ENCODE peak calls at places on chromosomes 11 and 22, in four cellular contexts. S is adipocyte, U is pancreas, G is activated T-cell treated with anti-CD3 and anti-CD28 coated beads for 1 hour. Y is an unnamed sample.
A peak's percentile ranks its signal among the peaks of the same experiment; 100 is the strongest.

GRCh38 chr11:70650075-70650909 is 252.0 kb downstream of the CTTN start:
- DNase-seq in U (peak; percentile 70), S (peak; percentile 80), G (no peak), Y (peak; percentile 60)

GRCh38 chr22:31614781-31615480 is 47.1 kb downstream of the PISD start:
- DNase-seq in S (no peak), U (peak; percentile 75), G (no peak), Y (no peak)

GRCh38 chr11:110891411-110891810 is 179.2 kb upstream of the ARHGAP20 start:
- DNase-seq in G (no peak), U (no peak), S (peak; percentile 83), Y (peak; percentile 86)

GRCh38 chr11:77231800-77232199 is 69.7 kb downstream of the GDPD4 start:
- DNase-seq in U (no peak), G (no peak), S (no peak), Y (no peak)

GRCh38 chr11:69996451-69996850 is 81.7 kb upstream of the ANO1 start:
- DNase-seq in U (no peak), S (no peak), G (no peak), Y (no peak)

GRCh38 chr22:47175151-47175760 is 412.8 kb downstream of the TBC1D22A start:
- DNase-seq in U (no peak), G (no peak), S (no peak), Y (peak; percentile 49)

GRCh38 chr11:14329702-14330101 is 29.3 kb downstream of the RRAS2 start:
- DNase-seq in G (no peak), U (no peak), S (no peak), Y (no peak)

GRCh38 chr11:126544311-126545056 is 189.0 kb downstream of the ST3GAL4 start:
- DNase-seq in U (no peak), G (no peak), S (peak; percentile 13), Y (peak; percentile 12)

GRCh38 chr11:2151500-2152257 is 9.3 kb downstream of the INS start:
- DNase-seq in U (no peak), S (peak; percentile 89), G (peak; percentile 73), Y (peak; percentile 62)

GRCh38 chr22:21714784-21715183 is 20.8 kb downstream of the YPEL1 start:
- DNase-seq in G (no peak), U (no peak), S (peak; percentile 7), Y (no peak)

GRCh38 chr11:19953909-19954308 is 206.4 kb downstream of the DBX1 start:
- DNase-seq in U (no peak), G (no peak), S (peak; percentile 83), Y (peak; percentile 88)

GRCh38 chr22:35648066-35649025 is at the start of gene APOL6:
- DNase-seq in S (peak; percentile 85), G (no peak), U (no peak), Y (peak; percentile 87)

GRCh38 chr11:97746832-97747231 is 1273.9 kb upstream of the CNTN5 start:
- DNase-seq in S (no peak), U (no peak), G (no peak), Y (no peak)

GRCh38 chr11:105070221-105070789 is 25.2 kb upstream of the CARD16 start:
- DNase-seq in S (no peak), G (no peak), U (no peak), Y (no peak)

GRCh38 chr11:70615036-70615875 is 216.9 kb downstream of the CTTN start:
- DNase-seq in S (no peak), G (no peak), U (peak; percentile 19), Y (no peak)

GRCh38 chr11:46273511-46274205 is 3.8 kb upstream of the CREB3L1 start:
- DNase-seq in S (peak; percentile 28), G (no peak), U (no peak), Y (no peak)

GRCh38 chr11:122322369-122322768 is 206.4 kb upstream of the BLID start:
- DNase-seq in S (peak; percentile 83), U (no peak), G (no peak), Y (peak; percentile 44)

GRCh38 chr22:27630754-27631153 is 170.8 kb downstream of the MN1 start:
- DNase-seq in G (no peak), U (no peak), S (no peak), Y (no peak)

GRCh38 chr11:46800177-46800576 is 45.9 kb downstream of the CKAP5 start:
- DNase-seq in G (no peak), S (no peak), U (no peak), Y (peak; percentile 15)

GRCh38 chr22:29755889-29756288 is 10.9 kb downstream of the ZMAT5 start:
- DNase-seq in G (no peak), U (no peak), S (no peak), Y (no peak)

GRCh38 chr11:74932797-74933196 is 16.1 kb downstream of the XRRA1 start:
- DNase-seq in S (no peak), G (no peak), U (no peak), Y (peak; percentile 85)

GRCh38 chr11:2990617-2991476 is 1.3 kb downstream of the NAP1L4 start:
- DNase-seq in G (no peak), S (peak; percentile 41), U (no peak), Y (no peak)

GRCh38 chr11:106422585-106422984 is 345.1 kb downstream of the AASDHPPT start:
- DNase-seq in G (no peak), S (no peak), U (no peak), Y (no peak)

GRCh38 chr11:86477495-86478155 is 102.9 kb downstream of the CCDC81 start:
- DNase-seq in U (no peak), S (peak; percentile 43), G (no peak), Y (peak; percentile 49)

GRCh38 chr11:85114786-85115185 is 512.4 kb downstream of the DLG2 start:
- DNase-seq in G (no peak), S (peak; percentile 31), U (no peak), Y (peak; percentile 3)

GRCh38 chr11:92453055-92453454 is 228.4 kb downstream of the FAT3 start:
- DNase-seq in G (no peak), U (no peak), S (no peak), Y (peak; percentile 69)

GRCh38 chr22:43862074-43862881 is at the start of gene SULT4A1:
- DNase-seq in G (no peak), U (peak; percentile 63), S (peak; percentile 9), Y (peak; percentile 24)

GRCh38 chr11:14500181-14500651 is 605 bp upstream of the COPB1 start:
- DNase-seq in U (no peak), S (peak; percentile 81), G (peak; percentile 37), Y (peak; percentile 63)

GRCh38 chr11:13461291-13461690 is 1.7 kb downstream of the BTBD10 start:
- DNase-seq in G (no peak), U (no peak), S (no peak), Y (no peak)

GRCh38 chr11:119798656-119799055 is 69.7 kb upstream of the NECTIN1 start:
- DNase-seq in G (no peak), U (no peak), S (no peak), Y (no peak)

GRCh38 chr11:69992026-69992425 is 86.1 kb upstream of the ANO1 start:
- DNase-seq in G (no peak), U (no peak), S (no peak), Y (no peak)

GRCh38 chr11:46513934-46514342 is 79.9 kb downstream of the AMBRA1 start:
- DNase-seq in S (no peak), U (no peak), G (no peak), Y (peak; percentile 49)

GRCh38 chr11:108405706-108406105 is 61.6 kb downstream of the C11orf65 start:
- DNase-seq in U (no peak), G (no peak), S (no peak), Y (no peak)

GRCh38 chr11:113906038-113906437 is 1.4 kb downstream of the HTR3B start:
- DNase-seq in U (no peak), S (peak; percentile 28), G (no peak), Y (peak; percentile 43)

Y was measured in fibroblast of mammary gland.